ENCODE peak calls at places on chromosomes 12 and 14, in seven cellular contexts. F is SHP77 treated with DMSO at 0.1 percent for 48 hours; A is AG10803; P is stimulated activated CD8-positive, alpha-beta memory T cell treated with anti-CD3 and anti-CD28 coated beads, Interleukin-12 subunit alpha, Interleukin-12 subunit beta, amount 100 ng/mL, for 4 hours; U is kidney epithelial cell; Y is NCI-H1092 treated with DMSO at 0.1 percent for 48 hours; K is fibroblast of lung. O is an unnamed sample.

GRCh38 chr12:127416796-127417195 is 850.2 kb upstream of the TMEM132C start:
- DNase-seq in Y (no peak), K (no peak), U (no peak), F (no peak), P (no peak), A (no peak), O (no peak)

GRCh38 chr14:61177279-61178225 is 103.6 kb downstream of the TMEM30B start:
- DNase-seq in A (peak; percentile 49), U (no peak), P (no peak), F (no peak), Y (no peak), K (peak; percentile 62), O (no peak)

GRCh38 chr12:59595557-59596231 is at the start of gene SLC16A7:
- DNase-seq in K (peak; percentile 93), P (peak; percentile 78), A (peak; percentile 93), F (peak; percentile 89), U (peak; percentile 25), Y (peak; percentile 96), O (peak; percentile 95)

GRCh38 chr12:62983594-62983993 is 48.6 kb upstream of the PPM1H start:
- DNase-seq in F (no peak), A (no peak), Y (peak; percentile 5), U (no peak), P (no peak), K (no peak), O (no peak)

GRCh38 chr12:2879853-2880252 is 2.8 kb downstream of the RHNO1 start:
- DNase-seq in U (no peak), K (no peak), Y (no peak), A (no peak), F (no peak), P (no peak), O (no peak)

GRCh38 chr12:69901141-69901900 is 76.3 kb downstream of the MYRFL start:
- DNase-seq in Y (no peak), F (no peak), K (no peak), P (no peak), A (peak; percentile 55), U (no peak), O (no peak)

GRCh38 chr12:70933133-70933532 is 12.6 kb upstream of the PTPRR start:
- DNase-seq in P (no peak), Y (no peak), K (no peak), U (no peak), A (no peak), F (no peak), O (no peak)

GRCh38 chr14:85590784-85591183 is 60.8 kb downstream of the FLRT2 start:
- DNase-seq in U (no peak), K (no peak), P (no peak), Y (no peak), F (no peak), A (no peak), O (no peak)

GRCh38 chr14:70858641-70859040 is 48.6 kb upstream of the PCNX1 start:
- DNase-seq in K (no peak), A (no peak), P (no peak), U (no peak), Y (no peak), F (no peak), O (no peak)

GRCh38 chr14:59455411-59455810 is 9.8 kb downstream of the GPR135 start:
- DNase-seq in F (no peak), Y (no peak), U (no peak), P (no peak), K (peak; percentile 42), A (peak; percentile 94), O (no peak)

GRCh38 chr14:20836668-20837338 is 34.2 kb upstream of the RNASE1 start:
- DNase-seq in Y (no peak), U (no peak), A (peak; percentile 53), K (peak; percentile 3), F (no peak), P (no peak), O (peak; percentile 61)

GRCh38 chr12:71871116-71871515 is 31.6 kb downstream of the TBC1D15 start:
- DNase-seq in P (no peak), K (peak; percentile 73), A (peak; percentile 32), U (no peak), F (no peak), Y (no peak), O (no peak)